ENCODE peak calls at places on chromosome 17, in four cellular contexts. W, V, A and Y are unnamed samples.

GRCh38 chr17:57999496-58000017 is 7.5 kb downstream of the SRSF1 start:
- DNase-seq in V (peak), A (no peak), W (peak), Y (peak)

GRCh38 chr17:10512856-10513255 is 5.5 kb downstream of the MYH1 start:
- DNase-seq in V (no peak), W (no peak), A (no peak), Y (no peak)

GRCh38 chr17:39834017-39834416 is 30.1 kb downstream of the IKZF3 start:
- DNase-seq in A (no peak), V (no peak), W (no peak), Y (no peak)

GRCh38 chr17:35241520-35241919 is 1.4 kb upstream of the SLFN5 start:
- DNase-seq in V (no peak), W (no peak), A (no peak), Y (no peak)

GRCh38 chr17:66747561-66748275 is 87.2 kb upstream of the CACNG5 start:
- DNase-seq in W (no peak), A (no peak), V (no peak), Y (no peak)

GRCh38 chr17:76492989-76493501 is 8.2 kb downstream of the RHBDF2 start:
- DNase-seq in V (no peak), W (peak), A (peak), Y (peak)

GRCh38 chr17:33765871-33766270 is 472.8 kb upstream of the ASIC2 start:
- DNase-seq in A (no peak), V (no peak), W (no peak), Y (no peak)

GRCh38 chr17:1577657-1578428 is 15.3 kb upstream of the PITPNA start:
- DNase-seq in W (no peak), A (no peak), V (no peak), Y (peak)

GRCh38 chr17:68457168-68457538 is at the start of gene WIPI1:
- DNase-seq in A (no peak), V (no peak), W (no peak), Y (no peak)

GRCh38 chr17:55434721-55435120 is 13.1 kb upstream of the MMD start:
- DNase-seq in W (no peak), A (no peak), V (no peak), Y (peak)

GRCh38 chr17:81112461-81112860 is 52.8 kb upstream of the PVALEF start:
- DNase-seq in V (no peak), A (no peak), W (no peak), Y (no peak)

GRCh38 chr17:30212750-30213149 is 22.7 kb downstream of the SLC6A4 start:
- DNase-seq in V (no peak), W (no peak), A (no peak), Y (peak)

GRCh38 chr17:47324224-47325020 is 667 bp downstream of the EFCAB13 start:
- DNase-seq in A (no peak), W (peak), V (peak), Y (peak)